ENCODE peak calls at places on chromosomes 3 and 15, in five cellular contexts. K is neuronal stem cell, Y is H9, O is mesenchymal stem cell, R is H1. T is an unnamed sample. For H3K27me3, the result is how much of the 10 kb centered on the place peaks cover.

GRCh38 chr3:174334111-174334510 is 525.0 kb upstream of the NAALADL2 start:
- DNase-seq in O (no peak), R (no peak), K (no peak), Y (no peak), T (no peak)

GRCh38 chr3:45754461-45754860 is 41.9 kb downstream of the SLC6A20 start:
- DNase-seq in O (no peak), R (no peak), K (no peak), Y (no peak), T (peak)

GRCh38 chr3:160869825-160870224 is 113.8 kb downstream of the PPM1L start:
- DNase-seq in K (no peak), O (peak), R (no peak), Y (no peak), T (peak)

GRCh38 chr3:123663977-123664376 is 79.1 kb upstream of the HACD2 start:
- DNase-seq in Y (no peak), R (no peak), O (no peak), K (no peak), T (no peak)

GRCh38 chr3:170424879-170425278 is 6.2 kb downstream of the CLDN11 start:
- DNase-seq in Y (no peak), K (no peak), O (no peak), R (no peak), T (no peak)

GRCh38 chr3:56976666-56977560 is 83.6 kb upstream of the SPATA12 start:
- DNase-seq in O (peak), Y (no peak), K (no peak), R (no peak), T (no peak)

GRCh38 chr15:63056843-63057242 is 14.3 kb downstream of the TPM1 start:
- DNase-seq in Y (no peak), K (no peak), R (no peak), O (peak), T (no peak)

GRCh38 chr3:146625117-146625775 is 20.1 kb upstream of the PLSCR5 start:
- DNase-seq in K (no peak), Y (no peak), R (no peak), O (peak), T (no peak)

GRCh38 chr15:62560943-62561571 is 396.0 kb upstream of the C2CD4B start:
- DNase-seq in Y (peak), R (no peak), O (no peak), K (no peak), T (no peak)

GRCh38 chr15:91857772-91858171 is 4.3 kb downstream of the SLCO3A1 start:
- DNase-seq in Y (no peak), O (no peak), R (no peak), K (no peak), T (no peak)

GRCh38 chr3:128226794-128227399 is 73.6 kb downstream of the EEFSEC start:
- DNase-seq in K (peak), O (peak), Y (peak), R (peak), T (peak)

GRCh38 chr3:123289336-123290106 is 87.8 kb downstream of the SEC22A start:
- DNase-seq in R (no peak), Y (peak), O (no peak), K (no peak), T (no peak)

GRCh38 chr3:35782355-35782754 is 143.0 kb downstream of the ARPP21 start:
- DNase-seq in K (no peak), Y (no peak), O (no peak), R (no peak), T (no peak)

GRCh38 chr3:29475854-29476253 is 195.0 kb downstream of the RBMS3 start:
- DNase-seq in O (no peak), R (no peak), K (peak), Y (peak), T (peak)

GRCh38 chr3:124636101-124636862 is 94.0 kb upstream of the UMPS start:
- DNase-seq in R (no peak), Y (no peak), O (peak), K (no peak), T (no peak)

GRCh38 chr3:54533856-54534255 is 394.0 kb downstream of the LRTM1 start:
- DNase-seq in R (no peak), Y (peak), O (no peak), K (no peak), T (no peak)

GRCh38 chr15:34064443-34064842 is 25.4 kb upstream of the AVEN start:
- DNase-seq in Y (no peak), R (no peak), O (no peak), K (no peak), T (no peak)

GRCh38 chr15:76338555-76339301 is 2.2 kb downstream of the ISL2 start:
- DNase-seq in R (no peak), O (no peak), Y (no peak), K (no peak), T (no peak)

GRCh38 chr3:160909917-160910316 is 153.9 kb downstream of the PPM1L start:
- DNase-seq in K (no peak), O (no peak), Y (no peak), R (no peak), T (no peak)

GRCh38 chr3:31166249-31166885 is 271.9 kb upstream of the GADL1 start:
- DNase-seq in O (peak), R (no peak), K (no peak), Y (no peak), T (peak)

GRCh38 chr15:45729146-45729545 is 94.3 kb downstream of the SQOR start:
- DNase-seq in O (no peak), K (no peak), R (no peak), Y (no peak), T (no peak)

GRCh38 chr15:39110336-39110735 is 470.5 kb upstream of the THBS1 start:
- DNase-seq in R (no peak), Y (no peak), O (peak), K (no peak), T (no peak)

GRCh38 chr3:117628896-117629295 is 919.3 kb downstream of the TUSC7 start:
- DNase-seq in Y (no peak), R (no peak), K (no peak), O (peak), T (no peak)

GRCh38 chr15:66931768-66932633 is 133.4 kb upstream of the SMAD3 start:
- DNase-seq in K (peak), Y (no peak), O (peak), R (no peak), T (peak)

GRCh38 chr15:74866090-74866489 is 7.1 kb downstream of the SCAMP2 start:
- DNase-seq in K (no peak), O (peak), R (no peak), Y (no peak), T (peak)

GRCh38 chr15:73888224-73889041 is 15.1 kb downstream of the TBC1D21 start:
- DNase-seq in O (no peak), K (no peak), R (no peak), Y (no peak), T (no peak)

DNA sequence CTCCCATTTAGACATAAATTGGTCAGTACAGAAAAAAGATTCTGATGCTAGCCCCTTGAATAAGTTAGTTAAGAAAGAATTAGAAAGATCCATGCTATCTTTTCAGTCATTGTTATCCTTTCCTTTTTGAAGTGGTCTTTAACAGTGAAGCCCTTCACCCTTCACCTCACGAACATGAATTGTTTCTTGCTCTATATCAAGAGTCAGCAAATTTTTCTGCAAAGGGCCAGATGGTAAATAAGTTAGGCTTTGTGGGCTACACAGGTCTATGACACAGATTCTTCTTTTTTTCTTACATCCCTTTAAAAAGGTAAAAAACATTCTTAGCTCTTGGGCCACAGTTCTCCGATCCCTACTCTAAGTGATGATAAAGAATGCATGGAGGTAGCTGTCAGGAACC is 74.9 kb downstream of the DMXL2 start:
- DNase-seq in O (no peak), Y (no peak), K (no peak), R (no peak), T (no peak)
- H3K27me3 ChIP-seq in O (under half), Y (under half), K (under half), R (under half), T (under half)

DNA sequence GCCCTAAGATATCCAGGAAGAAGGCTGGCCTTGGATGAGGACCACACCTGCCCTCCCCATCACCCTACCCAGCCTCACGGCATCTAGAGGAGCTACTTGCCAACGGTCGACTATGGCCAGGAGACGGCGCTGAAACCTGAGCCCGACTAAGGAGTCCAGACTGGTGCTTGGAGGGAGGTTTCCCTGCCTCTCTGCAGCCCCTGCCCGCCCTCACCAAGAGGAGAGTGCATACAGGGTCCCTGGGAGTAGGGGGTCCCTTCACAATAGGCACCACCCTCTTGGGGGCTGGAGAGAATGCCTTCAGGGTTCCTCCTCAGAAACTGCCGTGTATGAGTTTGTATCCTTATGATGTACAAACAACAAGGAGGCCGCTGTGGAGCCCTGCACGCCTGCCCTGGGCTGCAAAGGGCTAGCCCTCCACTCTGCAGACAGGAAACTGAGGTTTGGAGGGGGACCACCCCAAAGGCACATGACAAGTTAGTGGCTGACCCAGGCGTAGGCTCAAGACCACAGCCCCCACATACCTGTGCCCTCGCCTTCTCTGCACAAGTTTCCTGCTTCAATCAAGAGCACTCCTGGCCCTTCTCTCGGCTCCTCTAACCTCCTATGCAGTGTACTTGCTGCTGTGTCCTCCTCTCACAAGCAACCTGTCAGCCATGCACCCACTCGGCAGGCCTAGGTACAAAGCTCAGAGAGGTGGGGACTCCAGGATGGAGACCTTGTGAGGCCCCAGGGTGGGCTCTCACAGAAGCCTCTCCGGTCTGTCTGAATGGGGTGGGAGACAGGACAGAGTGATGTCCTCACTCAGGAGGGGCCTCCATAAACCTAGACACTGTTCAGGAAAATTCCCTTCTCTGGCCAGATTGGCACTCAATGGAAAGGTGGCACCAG is 7.4 kb downstream of the KLF15 start:
- DNase-seq in Y (no peak), K (no peak), R (peak), O (no peak), T (no peak)
- H2BK12ac ChIP-seq in Y (no peak), K (no peak), R (no peak), O (no peak), T (no peak)

DNA sequence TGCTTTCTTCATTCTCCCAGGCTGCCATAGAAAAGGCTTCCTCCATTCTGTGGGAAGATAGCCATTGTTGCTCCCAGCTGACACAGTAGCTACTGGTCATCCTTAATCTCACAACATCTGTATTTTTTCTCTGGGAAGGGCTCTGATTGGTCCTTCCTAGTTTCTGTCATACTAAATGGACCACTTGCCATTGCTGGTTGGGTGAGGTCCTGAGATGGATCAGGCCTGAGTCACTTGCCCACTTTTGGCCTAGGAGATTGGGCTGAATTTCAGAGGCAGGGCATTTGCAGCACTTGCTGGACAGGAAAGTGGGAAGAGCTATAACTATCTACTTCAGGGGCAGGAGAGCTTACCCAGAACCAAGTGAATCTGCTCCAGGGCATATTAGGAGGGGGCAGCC is 106.5 kb upstream of the PROK2 start:
- DNase-seq in O (no peak), Y (no peak), R (no peak), K (no peak), T (no peak)
- H3K27me3 ChIP-seq in O (half or more), Y (under half), R (under half), K (under half), T (under half)

DNA sequence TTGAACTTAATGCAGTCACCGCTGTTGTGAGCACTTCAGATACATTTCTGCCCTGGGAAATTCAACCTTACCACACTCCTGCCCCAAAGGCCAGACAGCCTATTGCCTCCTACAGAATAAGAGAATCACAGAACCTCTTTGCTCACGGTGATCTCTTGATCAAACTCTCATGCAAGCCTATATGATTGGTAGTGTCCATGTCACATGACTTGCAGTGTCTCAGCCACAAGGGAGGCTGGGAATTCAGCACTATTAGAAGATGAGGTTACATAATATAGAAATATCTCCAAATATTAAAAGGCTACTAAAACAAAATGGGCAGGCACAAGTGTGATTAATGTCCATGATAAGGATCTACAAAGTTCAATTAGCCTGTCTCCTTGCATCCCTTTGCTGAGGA is 3.8 kb upstream of the PCOLCE2 start:
- DNase-seq in R (no peak), Y (no peak), O (no peak), K (no peak), T (no peak)
- H2BK12ac ChIP-seq in R (no peak), Y (no peak), O (no peak), K (no peak), T (no peak)

GRCh38 chr15:43207024-43207423 is 13.8 kb downstream of the EPB42 start:
- DNase-seq in R (no peak), K (no peak), Y (no peak), O (no peak), T (no peak)
- H3K27me3 ChIP-seq in R (under half), K (half or more), Y (under half), O (half or more), T (under half)

GRCh38 chr15:100737214-100737613 is 134.8 kb downstream of the ASB7 start:
- DNase-seq in R (peak), Y (no peak), O (no peak), K (no peak), T (no peak)
- H2BK12ac ChIP-seq in R (no peak), Y (no peak), O (no peak), K (no peak), T (no peak)

DNA sequence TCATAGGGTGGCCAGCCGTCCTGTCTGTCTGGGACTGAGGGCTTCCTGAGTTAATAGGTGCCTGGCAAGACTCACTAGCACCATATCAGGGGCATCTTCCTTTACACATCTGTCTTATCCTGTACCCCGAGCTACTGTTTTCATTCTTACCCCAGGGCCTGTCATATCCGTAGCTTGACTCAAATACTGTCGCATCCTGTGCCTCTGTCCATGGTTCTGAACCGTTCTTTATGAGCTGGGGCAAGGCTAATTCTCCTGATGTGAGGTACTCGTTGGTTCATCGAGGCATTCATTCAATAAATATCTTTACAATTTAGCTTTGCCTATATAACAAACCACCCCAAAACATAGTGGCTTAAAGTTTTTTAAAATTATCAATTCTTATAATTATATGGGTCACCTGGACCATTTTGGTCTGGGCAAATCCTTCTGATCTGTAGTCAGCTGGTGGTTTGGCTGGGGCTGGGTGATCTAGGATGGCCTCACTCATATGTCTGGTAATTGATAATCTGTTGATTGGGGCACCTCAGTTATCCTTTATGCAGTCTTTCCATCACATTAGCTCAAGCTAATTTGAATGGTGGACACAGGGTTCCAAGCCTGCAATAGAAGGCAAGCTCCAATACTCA is 121.2 kb downstream of the TLE3 start:
- DNase-seq in O (peak), K (peak), Y (peak), R (peak), T (peak)
- H3K27me3 ChIP-seq in O (under half), K (under half), Y (under half), R (under half), T (under half)

DNA sequence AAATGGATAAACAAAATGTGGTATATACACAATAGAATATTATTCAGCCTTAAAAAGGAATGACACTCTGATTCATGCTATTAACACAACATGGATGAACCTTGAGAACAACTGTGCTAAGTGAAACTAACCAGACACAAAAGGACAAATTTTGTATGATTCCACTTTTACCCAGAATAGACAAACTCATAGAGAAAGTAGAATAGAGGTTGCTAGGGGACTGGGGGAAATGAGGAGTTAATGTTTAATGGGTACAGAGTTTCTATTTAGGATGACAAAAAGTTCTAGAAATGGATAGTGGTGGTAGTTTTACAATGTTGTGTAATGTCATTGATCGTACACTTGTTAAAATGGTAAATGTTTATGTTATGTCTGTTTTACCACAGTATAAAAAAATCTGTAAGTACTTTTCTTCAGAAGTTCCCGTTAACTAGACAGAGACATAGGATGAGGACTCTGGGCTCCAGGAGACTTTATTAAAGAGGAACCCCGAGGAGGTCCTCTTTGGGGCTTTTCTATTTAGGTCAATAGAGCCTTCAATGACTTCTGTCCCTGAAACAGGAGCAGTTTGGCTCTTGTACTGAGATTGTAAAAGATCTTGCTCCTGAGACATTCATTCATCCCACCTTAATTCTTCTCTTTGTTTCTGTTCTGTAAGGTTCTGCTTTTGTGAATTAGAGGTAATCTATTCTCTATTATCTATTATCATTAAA is 24.5 kb downstream of the ABHD6 start:
- DNase-seq in O (no peak), R (no peak), Y (no peak), K (no peak), T (no peak)
- H2BK12ac ChIP-seq in O (no peak), R (no peak), Y (no peak), K (no peak), T (no peak)

GRCh38 chr15:60762167-60762566 is 283.2 kb upstream of the ICE2 start:
- DNase-seq in K (no peak), R (no peak), Y (no peak), O (no peak), T (no peak)

GRCh38 chr15:60758961-60759729 is 280.2 kb upstream of the ICE2 start:
- DNase-seq in Y (no peak), O (peak), R (no peak), K (no peak), T (no peak)

GRCh38 chr15:60761505-60761845 is 282.5 kb upstream of the ICE2 start:
- DNase-seq in R (no peak), Y (no peak), K (no peak), O (no peak), T (no peak)

GRCh38 chr15:60763668-60764067 is 284.7 kb upstream of the ICE2 start:
- DNase-seq in Y (no peak), K (no peak), R (no peak), O (no peak), T (no peak)

DNA sequence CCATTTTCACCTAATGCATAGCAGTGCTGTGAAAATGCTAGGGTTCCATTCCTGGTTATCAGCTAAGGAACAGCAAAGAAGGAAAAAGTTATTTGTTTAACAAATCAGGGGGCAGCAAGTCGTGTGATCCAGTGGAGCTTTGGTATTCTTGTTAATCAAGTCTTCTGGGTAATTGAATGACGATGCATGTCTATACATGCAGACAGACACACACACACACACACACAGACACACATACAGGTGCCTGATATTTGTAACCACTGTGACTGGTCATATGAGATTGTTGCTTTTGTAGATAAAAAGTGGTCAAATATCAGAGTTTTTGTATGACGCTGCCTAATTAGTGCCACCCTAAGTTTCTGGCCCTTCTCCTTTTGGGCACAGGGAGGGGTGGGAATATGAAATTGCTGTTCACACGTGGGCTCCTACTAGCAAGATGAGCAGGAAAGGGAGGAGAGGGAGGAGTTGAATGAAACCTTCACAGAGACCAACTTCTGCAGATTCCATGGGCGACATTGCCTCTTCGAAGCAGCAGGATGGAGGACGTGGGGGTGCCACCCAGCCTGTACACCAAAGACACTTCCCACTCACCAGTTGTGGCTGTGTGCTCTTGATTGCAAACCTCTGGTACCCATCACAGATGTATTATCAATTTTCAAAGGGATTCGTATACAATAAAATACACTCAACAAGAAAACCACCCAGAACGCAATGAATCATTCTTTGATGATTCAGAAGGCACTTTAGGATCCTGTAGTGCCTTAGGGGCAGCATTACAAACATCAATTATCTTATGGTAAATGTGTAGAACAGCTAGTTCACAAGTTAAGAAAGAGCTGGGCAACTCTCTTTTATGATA is 281.9 kb upstream of the ICE2 start:
- DNase-seq in O (peak), Y (no peak), R (no peak), K (no peak), T (peak)
- H3K27me3 ChIP-seq in O (under half), Y (under half), R (under half), K (under half), T (under half)